ENCODE peak calls at places on chromosomes 12 and 14, in ten cellular contexts. V is A172; F is H7; E is HT1080; X is left lobe of liver; S is AG09319; I is stimulated activated CD4-positive, alpha-beta T cell treated with anti-CD3 and anti-CD28 coated beads, Interleukin-12 subunit alpha, Interleukin-12 subunit beta, amount 100 ng/mL, for 48 hours; L is ecto neural progenitor cell; Q is activated CD8-positive, alpha-beta T cell treated with anti-CD3 and anti-CD28 coated beads, Interleukin-2, amount 10 ng/mL, durations not matched to agents 7 days and 5 days; T is NCI-H2029 treated with DMSO at 0.1 percent for 48 hours. Z is an unnamed sample.

GRCh38 chr14:61547186-61548121 is 147.9 kb upstream of the HIF1A start:
- DNase-seq in V (peak), F (no peak), E (peak), X (no peak), S (no peak), I (no peak), L (no peak), Q (no peak), T (no peak), Z (no peak)

GRCh38 chr12:113174461-113175384 is 10.6 kb downstream of the DDX54 start:
- DNase-seq in V (peak), F (peak), E (peak), X (peak), S (no peak), I (peak), L (peak), Q (peak), T (no peak), Z (peak)

GRCh38 chr14:74906923-74907620 is 16.0 kb downstream of the RPS6KL1 start:
- DNase-seq in V (no peak), F (peak), E (no peak), X (no peak), S (no peak), I (no peak), L (no peak), Q (no peak), T (no peak), Z (no peak)

GRCh38 chr14:83260751-83261150 is 1727.1 kb upstream of the SEL1L start:
- DNase-seq in V (no peak), F (no peak), E (no peak), X (no peak), S (no peak), I (no peak), L (no peak), Q (no peak), T (no peak), Z (no peak)

GRCh38 chr12:122867701-122868461 is 28.0 kb downstream of the VPS37B start:
- DNase-seq in V (peak), F (peak), E (no peak), X (peak), S (no peak), I (no peak), L (no peak), Q (no peak), T (no peak), Z (no peak)

GRCh38 chr14:64463198-64463597 is 2.1 kb upstream of the AKAP5 start:
- DNase-seq in V (no peak), F (no peak), E (no peak), X (no peak), S (no peak), I (no peak), L (no peak), Q (no peak), T (no peak), Z (no peak)

GRCh38 chr12:91189526-91189925 is 6.9 kb upstream of the DCN start:
- DNase-seq in V (peak), F (no peak), E (no peak), X (no peak), S (peak), I (no peak), L (no peak), Q (no peak), T (no peak), Z (no peak)

GRCh38 chr12:3671330-3672112 is 81.4 kb downstream of the CRACR2A start:
- DNase-seq in V (no peak), F (no peak), E (no peak), X (no peak), S (no peak), I (no peak), L (no peak), Q (no peak), T (no peak), Z (no peak)

GRCh38 chr12:120649442-120650248 is 9.2 kb downstream of the CABP1 start:
- DNase-seq in V (no peak), F (peak), E (no peak), X (no peak), S (no peak), I (no peak), L (peak), Q (no peak), T (no peak), Z (no peak)

GRCh38 chr12:74043343-74043742 is 494.3 kb upstream of the ATXN7L3B start:
- DNase-seq in V (peak), F (no peak), E (peak), X (no peak), S (no peak), I (no peak), L (no peak), Q (no peak), T (no peak), Z (no peak)

GRCh38 chr12:120367924-120368788 is 808 bp downstream of the MSI1 start:
- DNase-seq in V (no peak), F (peak), E (no peak), X (no peak), S (no peak), I (peak), L (peak), Q (no peak), T (no peak), Z (peak)

GRCh38 chr12:122538496-122538895 is 11.4 kb downstream of the KNTC1 start:
- DNase-seq in V (no peak), F (no peak), E (no peak), X (no peak), S (no peak), I (no peak), L (no peak), Q (no peak), T (no peak), Z (no peak)

GRCh38 chr12:92349635-92350034 is 204.0 kb upstream of the BTG1 start:
- DNase-seq in V (no peak), F (no peak), E (no peak), X (no peak), S (no peak), I (no peak), L (no peak), Q (no peak), T (no peak), Z (no peak)

GRCh38 chr12:69240625-69240984 is 1.2 kb downstream of the CPSF6 start:
- DNase-seq in V (peak), F (no peak), E (no peak), X (no peak), S (no peak), I (no peak), L (no peak), Q (peak), T (no peak), Z (no peak)

GRCh38 chr14:94127330-94127729 is 2.1 kb downstream of the IFI27L2 start:
- DNase-seq in V (no peak), F (no peak), E (no peak), X (peak), S (no peak), I (no peak), L (peak), Q (no peak), T (no peak), Z (no peak)

GRCh38 chr12:67986632-67987031 is 2.6 kb upstream of the IFNG-AS1 start:
- DNase-seq in V (no peak), F (no peak), E (no peak), X (no peak), S (no peak), I (no peak), L (no peak), Q (no peak), T (no peak), Z (no peak)